ENCODE peak calls at places on chromosomes 16 and 17, in eight cellular contexts. C, Q, S, Y, A, X, B and P are unnamed samples.

GRCh38 chr16:59635674-59636073 is 901.6 kb upstream of the GOT2 start:
- DNase-seq in C (no peak), Q (no peak), S (no peak), Y (no peak), A (no peak), X (no peak), B (no peak), P (no peak)

GRCh38 chr16:27508476-27508875 is 41.2 kb downstream of the GTF3C1 start:
- DNase-seq in C (no peak), Q (no peak), S (no peak), Y (no peak), A (no peak), X (no peak), B (no peak), P (no peak)

GRCh38 chr17:14693382-14693781 is 392.5 kb downstream of the HS3ST3B1 start:
- DNase-seq in C (no peak), Q (no peak), S (no peak), Y (no peak), A (no peak), X (no peak), B (no peak), P (no peak)

GRCh38 chr17:1362964-1363363 is 37.1 kb downstream of the YWHAE start:
- DNase-seq in C (peak; percentile 30), Q (no peak), S (peak; percentile 42), Y (no peak), A (no peak), X (no peak), B (no peak), P (no peak)

GRCh38 chr16:87653234-87653633 is 50.9 kb downstream of the JPH3 start:
- DNase-seq in C (no peak), Q (no peak), S (no peak), Y (peak; percentile 60), A (no peak), X (no peak), B (no peak), P (no peak)

GRCh38 chr16:26859086-26859485 is 207.6 kb upstream of the C16orf82 start:
- DNase-seq in C (no peak), Q (no peak), S (no peak), Y (no peak), A (no peak), X (no peak), B (no peak), P (no peak)

GRCh38 chr16:75351183-75351582 is 82.1 kb downstream of the CFDP1 start:
- DNase-seq in C (no peak), Q (no peak), S (no peak), Y (peak; percentile 10), A (no peak), X (no peak), B (no peak), P (no peak)

GRCh38 chr16:12329246-12329995 is 352.9 kb downstream of the SNX29 start:
- DNase-seq in C (no peak), Q (no peak), S (no peak), Y (no peak), A (no peak), X (no peak), B (no peak), P (no peak)

GRCh38 chr17:43353364-43353763 is 45.4 kb upstream of the ARL4D start:
- DNase-seq in C (no peak), Q (no peak), S (no peak), Y (no peak), A (no peak), X (no peak), B (no peak), P (no peak)

GRCh38 chr17:62631086-62631935 is 3.8 kb downstream of the MRC2 start:
- DNase-seq in C (no peak), Q (no peak), S (no peak), Y (no peak), A (no peak), X (no peak), B (no peak), P (no peak)

GRCh38 chr16:15777533-15778203 is 79.2 kb downstream of the MYH11 start:
- DNase-seq in C (no peak), Q (no peak), S (no peak), Y (peak; percentile 74), A (peak; percentile 41), X (no peak), B (no peak), P (no peak)

GRCh38 chr16:88905563-88905962 is 39.1 kb upstream of the PABPN1L start:
- DNase-seq in C (no peak), Q (no peak), S (no peak), Y (peak; percentile 32), A (no peak), X (no peak), B (no peak), P (no peak)

GRCh38 chr17:42185497-42185860 is 227 bp upstream of the HCRT start:
- DNase-seq in C (no peak), Q (no peak), S (no peak), Y (no peak), A (no peak), X (peak; percentile 59), B (no peak), P (no peak)

GRCh38 chr17:19979917-19980770 is 2.5 kb upstream of the AKAP10 start:
- DNase-seq in C (no peak), Q (no peak), S (peak; percentile 13), Y (no peak), A (no peak), X (no peak), B (no peak), P (peak; percentile 66)

GRCh38 chr16:57643902-57644301 is 15.5 kb downstream of the ADGRG1 start:
- DNase-seq in C (no peak), Q (no peak), S (no peak), Y (no peak), A (no peak), X (no peak), B (no peak), P (no peak)

GRCh38 chr17:68101992-68102758 is 66.6 kb downstream of the KPNA2 start:
- DNase-seq in C (no peak), Q (peak; percentile 34), S (peak; percentile 47), Y (no peak), A (no peak), X (no peak), B (no peak), P (peak; percentile 40)

GRCh38 chr16:62041401-62041800 is 5.2 kb upstream of the CDH8 start:
- DNase-seq in C (no peak), Q (no peak), S (no peak), Y (peak; percentile 5), A (no peak), X (no peak), B (no peak), P (no peak)

GRCh38 chr16:27195941-27196595 is 7.3 kb upstream of the KDM8 start:
- DNase-seq in C (no peak), Q (no peak), S (no peak), Y (no peak), A (no peak), X (no peak), B (no peak), P (no peak)

GRCh38 chr17:19703776-19704371 is 12.5 kb downstream of the SLC47A2 start:
- DNase-seq in C (no peak), Q (peak; percentile 51), S (no peak), Y (no peak), A (no peak), X (no peak), B (no peak), P (no peak)

GRCh38 chr16:30953511-30954124 is 3.9 kb upstream of the SETD1A start:
- DNase-seq in C (peak; percentile 36), Q (peak; percentile 56), S (peak; percentile 73), Y (peak; percentile 49), A (peak; percentile 87), X (peak; percentile 76), B (no peak), P (peak; percentile 76)

GRCh38 chr17:49779730-49780220 is 8.7 kb upstream of the KAT7 start:
- DNase-seq in C (no peak), Q (no peak), S (peak; percentile 28), Y (peak; percentile 34), A (no peak), X (no peak), B (no peak), P (peak; percentile 20)

GRCh38 chr17:75763613-75764416 is 1.2 kb downstream of the GALK1 start:
- DNase-seq in C (no peak), Q (no peak), S (no peak), Y (no peak), A (no peak), X (no peak), B (no peak), P (no peak)
- TF ChIP-seq POLR2A in C (no peak), Q (no peak), S (no peak), Y (no peak), A (no peak), X (no peak), B (no peak), P (no peak)

DNA sequence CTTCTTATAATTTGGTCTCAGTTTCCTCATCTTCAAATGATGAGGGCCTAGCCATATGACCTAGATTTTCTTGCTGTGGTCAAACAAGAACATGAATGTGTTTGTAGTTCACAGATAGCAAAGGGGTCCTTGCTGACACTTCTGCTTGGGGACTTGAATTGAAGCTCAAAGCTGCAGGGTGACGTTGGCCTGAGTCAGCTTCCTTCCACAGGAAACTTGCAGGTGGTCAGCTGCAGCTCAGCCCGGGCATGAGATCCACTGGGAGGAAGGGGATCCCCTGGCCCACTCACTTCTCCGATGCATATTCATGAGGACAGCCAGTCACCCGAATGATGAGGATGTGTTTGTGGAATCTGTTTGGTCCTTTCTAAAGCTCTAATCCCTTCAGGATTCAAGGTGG is 42.6 kb upstream of the AXIN2 start:
- DNase-seq in C (no peak), Q (no peak), S (no peak), Y (no peak), A (no peak), X (no peak), B (no peak), P (no peak)
- TF ChIP-seq EP300 in C (no peak), Q (no peak), S (no peak), Y (no peak), A (no peak), X (no peak), B (no peak), P (no peak)

GRCh38 chr17:73365934-73366623 is 54.3 kb upstream of the CDC42EP4 start:
- DNase-seq in C (peak; percentile 47), Q (no peak), S (no peak), Y (no peak), A (no peak), X (peak; percentile 54), B (no peak), P (peak; percentile 64)
- TF ChIP-seq POLR2A in C (no peak), Q (no peak), S (no peak), Y (no peak), A (no peak), X (no peak), B (no peak), P (no peak)

GRCh38 chr16:23141500-23141899 is 7.8 kb downstream of the USP31 start:
- DNase-seq in C (no peak), Q (no peak), S (no peak), Y (no peak), A (no peak), X (no peak), B (no peak), P (no peak)

GRCh38 chr16:23143391-23143790 is 5.9 kb downstream of the USP31 start:
- DNase-seq in C (no peak), Q (no peak), S (no peak), Y (no peak), A (no peak), X (no peak), B (no peak), P (no peak)

GRCh38 chr16:23140082-23140481 is 9.2 kb downstream of the USP31 start:
- DNase-seq in C (no peak), Q (no peak), S (no peak), Y (no peak), A (no peak), X (no peak), B (no peak), P (no peak)

GRCh38 chr16:23141033-23141432 is 8.2 kb downstream of the USP31 start:
- DNase-seq in C (no peak), Q (no peak), S (no peak), Y (no peak), A (no peak), X (no peak), B (no peak), P (no peak)

GRCh38 chr16:23141959-23142740 is 7.1 kb downstream of the USP31 start:
- DNase-seq in C (no peak), Q (no peak), S (no peak), Y (no peak), A (no peak), X (no peak), B (no peak), P (no peak)
- TF ChIP-seq EP300 in C (no peak), Q (no peak), S (no peak), Y (no peak), A (no peak), X (peak; percentile 30), B (no peak), P (no peak)